ENCODE peak calls at places on chromosome 11, in four cellular contexts. T, X, Z and R are unnamed samples.

GRCh38 chr11:76551400-76551799 is 106.6 kb downstream of the EMSY start:
- DNase-seq in T (no peak), X (no peak), Z (no peak), R (no peak)

GRCh38 chr11:46247664-46248063 is 29.8 kb upstream of the CREB3L1 start:
- DNase-seq in T (peak; percentile 46), X (no peak), Z (peak; percentile 72), R (no peak)

GRCh38 chr11:27385245-27385644 is 22.2 kb upstream of the CCDC34 start:
- DNase-seq in T (no peak), X (no peak), Z (no peak), R (no peak)

GRCh38 chr11:30131535-30131934 is 99.3 kb upstream of the FSHB start:
- DNase-seq in T (no peak), X (no peak), Z (peak; percentile 1), R (no peak)

GRCh38 chr11:44066732-44067131 is 662 bp downstream of the ACCS start:
- DNase-seq in T (no peak), X (peak; percentile 42), Z (no peak), R (no peak)

GRCh38 chr11:59221438-59221837 is 8.7 kb upstream of the MPEG1 start:
- DNase-seq in T (no peak), X (no peak), Z (no peak), R (no peak)

GRCh38 chr11:72309074-72309598 is 65.2 kb upstream of the PHOX2A start:
- DNase-seq in T (no peak), X (no peak), Z (no peak), R (no peak)

GRCh38 chr11:113977701-113978100 is 2.8 kb downstream of the HTR3A start:
- DNase-seq in T (no peak), X (no peak), Z (no peak), R (no peak)

GRCh38 chr11:74849525-74850391 is 99.1 kb downstream of the XRRA1 start:
- DNase-seq in T (no peak), X (no peak), Z (peak; percentile 95), R (peak; percentile 62)

GRCh38 chr11:30513087-30513486 is 73.1 kb downstream of the MPPED2 start:
- DNase-seq in T (no peak), X (no peak), Z (no peak), R (no peak)

GRCh38 chr11:1931326-1931725 is 11.8 kb downstream of the TNNT3 start:
- DNase-seq in T (no peak), X (peak; percentile 42), Z (no peak), R (no peak)

GRCh38 chr11:86888978-86889341 is 66.2 kb downstream of the FZD4 start:
- DNase-seq in T (no peak), X (no peak), Z (no peak), R (no peak)

GRCh38 chr11:36411202-36411640 is 98.9 kb downstream of the TRAF6 start:
- DNase-seq in T (no peak), X (no peak), Z (no peak), R (no peak)

GRCh38 chr11:113904379-113905101 is at the start of gene HTR3B:
- DNase-seq in T (no peak), X (no peak), Z (no peak), R (no peak)

GRCh38 chr11:67499808-67500793 is 5.1 kb downstream of the PITPNM1 start:
- DNase-seq in T (no peak), X (no peak), Z (no peak), R (no peak)

GRCh38 chr11:19952101-19952605 is 208.1 kb downstream of the DBX1 start:
- DNase-seq in T (no peak), X (peak; percentile 56), Z (peak; percentile 92), R (no peak)

GRCh38 chr11:2118674-2119073 is 20.5 kb downstream of the IGF2 start:
- DNase-seq in T (no peak), X (no peak), Z (no peak), R (no peak)

GRCh38 chr11:134736251-134737072 is 324.4 kb upstream of the B3GAT1 start:
- DNase-seq in T (no peak), X (no peak), Z (no peak), R (no peak)

GRCh38 chr11:104073950-104074349 is 37.5 kb downstream of the DDI1 start:
- DNase-seq in T (peak; percentile 0), X (no peak), Z (no peak), R (no peak)

GRCh38 chr11:57500526-57500925 is 15.0 kb downstream of the SLC43A1 start:
- DNase-seq in T (no peak), X (no peak), Z (no peak), R (no peak)

GRCh38 chr11:6388747-6389146 is 1.5 kb upstream of the SMPD1 start:
- DNase-seq in T (no peak), X (no peak), Z (no peak), R (no peak)

GRCh38 chr11:100778386-100778785 is 91.3 kb downstream of the ARHGAP42 start:
- DNase-seq in T (no peak), X (no peak), Z (no peak), R (no peak)

GRCh38 chr11:100777118-100777517 is 90.0 kb downstream of the ARHGAP42 start:
- DNase-seq in T (peak; percentile 51), X (no peak), Z (peak; percentile 65), R (no peak)

GRCh38 chr11:100774859-100775258 is 87.8 kb downstream of the ARHGAP42 start:
- DNase-seq in T (no peak), X (no peak), Z (peak; percentile 43), R (no peak)

GRCh38 chr11:100777736-100778135 is 90.6 kb downstream of the ARHGAP42 start:
- DNase-seq in T (no peak), X (no peak), Z (no peak), R (no peak)

GRCh38 chr11:100776212-100776896 is 89.3 kb downstream of the ARHGAP42 start:
- DNase-seq in T (peak; percentile 69), X (no peak), Z (peak; percentile 74), R (no peak)
- TF ChIP-seq RFX5 in T (no peak), X (no peak), Z (no peak), R (no peak)

DNA sequence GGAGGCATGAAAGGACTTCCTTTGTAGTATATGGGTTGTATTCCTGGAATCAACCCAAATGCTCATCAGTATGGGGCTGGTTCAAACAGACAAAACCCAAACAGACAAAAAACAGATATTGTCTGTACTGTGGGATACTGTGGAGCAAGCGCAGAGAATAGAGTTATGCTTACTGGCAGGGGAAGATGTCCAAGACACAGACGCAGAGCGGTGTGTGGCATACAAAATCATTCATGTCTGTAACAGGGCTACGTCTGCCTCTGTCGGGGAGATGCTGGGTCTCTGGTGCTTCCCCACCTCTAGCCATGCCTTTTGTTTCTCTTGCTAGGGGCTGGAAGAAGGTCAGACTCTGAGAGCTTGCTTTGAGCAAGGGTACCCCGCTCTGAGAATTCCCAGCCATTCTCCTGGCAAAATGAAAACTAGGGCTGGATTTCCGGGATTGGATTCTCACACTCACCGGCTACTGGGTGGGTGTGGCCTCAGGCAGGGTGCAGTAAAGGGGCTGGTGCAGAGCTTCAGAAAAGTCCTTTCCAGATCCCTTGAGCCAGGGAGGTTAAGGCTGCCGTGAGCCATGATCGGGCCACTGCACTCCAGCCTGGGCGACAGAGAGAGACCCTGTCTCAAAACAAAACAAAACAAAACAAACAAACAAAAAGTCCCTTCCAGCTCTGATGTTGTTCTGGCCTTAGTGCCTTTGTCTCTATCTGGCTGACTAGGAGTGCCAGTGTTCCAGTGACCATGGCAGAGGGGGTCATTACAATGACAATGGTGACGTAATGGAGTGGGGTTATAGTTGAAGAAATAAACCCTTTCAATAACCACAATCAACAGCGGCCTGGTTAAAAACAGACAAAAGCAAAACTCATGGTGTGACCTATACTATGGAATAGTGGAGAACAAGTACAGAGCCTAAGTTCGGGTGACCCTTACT is 2.9 kb upstream of the ABCC8 start:
- DNase-seq in T (peak; percentile 58), X (peak; percentile 85), Z (no peak), R (peak; percentile 93)
- H3K4me3 ChIP-seq in T (no peak overlapping the region), X (no peak overlapping the region), Z (no peak overlapping the region), R (no peak overlapping the region)

DNA sequence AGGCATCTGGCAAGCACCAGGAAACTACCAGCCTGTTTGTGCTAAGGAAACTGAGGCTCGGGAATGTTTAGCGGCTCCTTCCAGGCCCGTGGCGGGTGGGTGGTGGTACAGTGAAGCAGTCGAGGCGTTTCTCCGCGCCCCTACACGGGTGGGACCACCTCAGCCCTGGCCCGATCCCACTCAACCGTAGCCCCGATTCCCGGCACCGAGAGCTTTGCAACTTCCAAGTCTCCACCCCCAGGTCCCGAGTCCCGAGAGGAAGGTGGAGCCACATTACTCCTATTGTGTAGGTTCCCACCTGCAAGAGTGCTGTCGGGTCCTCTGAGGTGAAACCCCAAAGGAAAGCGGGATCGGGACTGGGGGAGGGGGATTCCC is 506 bp upstream of the DPP3 start:
- DNase-seq in T (peak; percentile 87), X (no peak), Z (peak; percentile 71), R (no peak)
- TF ChIP-seq RFX5 in T (no peak), X (no peak), Z (no peak), R (no peak)

DNA sequence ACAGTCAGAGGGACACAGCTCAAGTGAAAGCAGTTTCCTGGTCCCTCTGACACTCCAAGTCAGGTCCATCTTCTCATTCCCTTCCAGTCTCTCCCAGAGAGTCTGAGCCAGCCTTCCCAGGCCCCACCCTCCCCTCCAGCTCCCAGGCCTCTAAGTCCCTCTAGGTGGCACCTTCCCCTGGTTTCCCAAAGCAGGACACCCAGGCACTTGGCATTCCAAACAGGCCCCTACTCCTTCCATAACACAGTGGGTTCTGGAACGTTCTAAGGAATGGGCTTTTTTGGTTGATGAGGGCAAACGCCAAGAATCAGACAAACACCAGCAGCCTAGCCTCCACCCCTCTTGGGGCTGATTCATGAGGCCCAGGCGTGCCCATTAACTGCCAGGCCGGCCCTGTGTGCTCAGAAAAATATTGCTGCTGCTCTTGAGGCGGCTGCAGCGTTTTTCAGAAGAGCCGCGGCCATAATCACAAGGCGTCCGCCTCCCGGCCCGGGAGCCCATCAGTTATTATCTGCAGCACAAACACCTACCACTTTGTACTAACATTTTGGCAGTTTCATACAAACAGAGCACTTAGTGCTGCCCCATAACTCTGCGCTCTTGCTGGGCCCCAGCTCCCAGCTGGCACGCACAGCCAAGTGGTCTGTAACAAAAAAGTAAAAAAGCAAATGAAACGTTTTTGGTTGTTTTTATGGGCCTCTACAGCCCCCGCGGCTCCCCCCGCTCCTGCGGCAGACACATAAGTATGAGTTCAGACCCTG is 418.6 kb downstream of the SOX6 start:
- DNase-seq in T (no peak), X (no peak), Z (no peak), R (peak; percentile 42)
- H3K4me3 ChIP-seq in T (no peak overlapping the region), X (no peak overlapping the region), Z (no peak overlapping the region), R (no peak overlapping the region)

DNA sequence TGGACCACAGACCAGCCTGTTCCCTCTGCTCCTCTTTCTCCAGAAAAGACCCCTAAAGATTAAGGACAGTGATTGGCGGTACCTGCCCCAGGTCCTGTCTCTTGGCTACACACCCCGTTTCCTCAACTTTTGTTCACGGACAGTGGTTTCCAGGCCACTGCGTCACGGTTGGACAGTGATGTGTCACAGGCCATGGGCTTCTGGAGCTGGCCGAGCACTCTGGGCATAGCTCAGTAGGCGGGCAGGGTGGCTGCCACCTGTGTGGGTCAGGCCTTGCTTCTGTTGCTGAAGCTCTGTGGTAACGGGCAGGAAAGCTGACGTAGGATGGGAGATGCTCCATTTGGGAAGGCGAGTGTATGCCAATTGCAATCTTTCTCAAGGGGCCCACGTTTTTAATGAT is 13.6 kb downstream of the TUB start:
- DNase-seq in T (no peak), X (no peak), Z (no peak), R (no peak)
- TF ChIP-seq RFX5 in T (no peak), X (no peak), Z (no peak), R (no peak)

GRCh38 chr11:62788991-62789390 is 1.8 kb downstream of the TMEM179B start:
- DNase-seq in T (no peak), X (no peak), Z (no peak), R (peak; percentile 48)

GRCh38 chr11:62791501-62792192 is at the start of gene TMEM223:
- DNase-seq in T (peak; percentile 79), X (peak; percentile 96), Z (peak; percentile 68), R (peak; percentile 92)

GRCh38 chr11:62789576-62789975 is 2.2 kb downstream of the TMEM223 start:
- DNase-seq in T (no peak), X (no peak), Z (no peak), R (no peak)

GRCh38 chr11:62794201-62794775 is 2.5 kb upstream of the TMEM223 start:
- DNase-seq in T (no peak), X (no peak), Z (no peak), R (no peak)

GRCh38 chr11:62792193-62792575 is 378 bp upstream of the TMEM223 start:
- DNase-seq in T (no peak), X (peak; percentile 62), Z (no peak), R (peak; percentile 51)
- H3K4me3 ChIP-seq in T (peak overlapping the region; percentile 83), X (no peak overlapping the region), Z (peak overlapping the region; percentile 11), R (peak overlapping the region; percentile 90)